ENCODE peak calls at places on chromosomes 7 and 10, in seven cellular contexts. W, G, N, F, P, O and D are unnamed samples.

GRCh38 chr10:99966306-99966705 is 43.4 kb downstream of the DNMBP start:
- DNase-seq in F (no peak), N (no peak), P (no peak), G (no peak), O (no peak), W (no peak), D (no peak)

GRCh38 chr10:61464461-61465215 is 11.5 kb upstream of the TMEM26 start:
- DNase-seq in O (no peak), N (no peak), G (no peak), W (no peak), P (no peak), F (no peak), D (no peak)

GRCh38 chr7:112757337-112757736 is 32.9 kb downstream of the TMEM168 start:
- DNase-seq in N (no peak), G (no peak), P (no peak), O (no peak), F (no peak), W (no peak), D (no peak)

GRCh38 chr10:52048051-52048450 is 266.0 kb upstream of the DKK1 start:
- DNase-seq in W (no peak), O (no peak), N (no peak), P (no peak), G (no peak), F (no peak), D (no peak)

GRCh38 chr7:28533731-28534531 is 121.6 kb downstream of the CREB5 start:
- DNase-seq in N (no peak), O (peak), W (peak), F (no peak), P (no peak), G (no peak), D (no peak)

GRCh38 chr7:2011266-2012043 is 221.3 kb downstream of the MAD1L1 start:
- DNase-seq in N (no peak), O (no peak), G (no peak), F (no peak), P (peak), W (no peak), D (no peak)

GRCh38 chr10:17235136-17235535 is 7.1 kb downstream of the VIM start:
- DNase-seq in O (no peak), P (no peak), W (no peak), F (no peak), N (no peak), G (no peak), D (no peak)

GRCh38 chr10:74419491-74420466 is 268.8 kb downstream of the ADK start:
- DNase-seq in W (no peak), P (no peak), G (peak), N (no peak), O (no peak), F (no peak), D (peak)

GRCh38 chr10:124736491-124737136 is 7.6 kb downstream of the FAM53B start:
- DNase-seq in F (no peak), W (no peak), G (no peak), P (no peak), O (no peak), N (no peak), D (no peak)

GRCh38 chr7:115271332-115272235 is 349.7 kb downstream of the MDFIC start:
- DNase-seq in W (no peak), F (no peak), P (no peak), G (no peak), O (no peak), N (no peak), D (no peak)

GRCh38 chr10:84540617-84541288 is 212.4 kb downstream of the CCSER2 start:
- DNase-seq in O (peak), P (peak), G (peak), N (peak), F (peak), W (peak), D (no peak)

GRCh38 chr7:95011156-95011928 is 103.9 kb downstream of the PPP1R9A start:
- DNase-seq in O (no peak), N (no peak), P (no peak), G (no peak), F (no peak), W (no peak), D (no peak)

GRCh38 chr10:47044741-47045140 is 133.5 kb downstream of the PTPN20 start:
- DNase-seq in W (no peak), N (no peak), O (no peak), G (no peak), P (no peak), F (no peak), D (no peak)

GRCh38 chr10:21715531-21716195 is 181.6 kb downstream of the MLLT10 start:
- DNase-seq in F (no peak), N (no peak), W (no peak), G (no peak), P (no peak), O (no peak), D (no peak)

GRCh38 chr7:112484671-112485097 is 3.9 kb downstream of the LSMEM1 start:
- DNase-seq in W (no peak), P (no peak), N (no peak), F (no peak), O (no peak), G (no peak), D (no peak)

GRCh38 chr7:152894295-152895170 is 135.0 kb downstream of the ACTR3B start:
- DNase-seq in P (peak), G (no peak), N (peak), W (peak), F (peak), O (no peak), D (peak)

GRCh38 chr7:92833766-92834605 is 2.4 kb downstream of the CDK6 start:
- DNase-seq in N (peak), G (peak), P (peak), W (peak), F (peak), O (peak), D (peak)

GRCh38 chr7:105743351-105743812 is 133.0 kb downstream of the ATXN7L1 start:
- DNase-seq in G (no peak), F (no peak), W (no peak), P (no peak), N (no peak), O (no peak), D (no peak)

GRCh38 chr7:142420554-142421362 is 162.9 kb upstream of the PRSS58 start:
- DNase-seq in P (no peak), O (no peak), W (no peak), N (no peak), G (no peak), F (peak), D (no peak)

GRCh38 chr7:5495581-5496375 is 72.1 kb upstream of the TNRC18 start:
- DNase-seq in F (no peak), N (no peak), P (no peak), G (peak), O (peak), W (no peak), D (peak)